ENCODE peak calls at places on chromosomes 6 and 20, in ten cellular contexts. U, Z, Y, O, S, P, W, N, F and Q are unnamed samples.

GRCh38 chr6:25010917-25011625 is 75.3 kb upstream of the RIPOR2 start:
- DNase-seq in U (no peak), Z (no peak), Y (no peak), O (no peak), S (peak), P (peak), W (no peak), N (no peak), F (no peak), Q (no peak)

GRCh38 chr6:38174806-38175495 is 355.4 kb downstream of the ZFAND3 start:
- DNase-seq in U (no peak), Z (no peak), Y (no peak), O (no peak), S (no peak), P (no peak), W (no peak), N (no peak), F (no peak), Q (no peak)

GRCh38 chr6:16712250-16712930 is 48.9 kb downstream of the ATXN1 start:
- DNase-seq in U (peak), Z (no peak), Y (no peak), O (no peak), S (no peak), P (no peak), W (no peak), N (no peak), F (no peak), Q (no peak)

GRCh38 chr6:14881399-14881798 is 364.5 kb upstream of the JARID2 start:
- DNase-seq in U (no peak), Z (no peak), Y (no peak), O (no peak), S (peak), P (peak), W (no peak), N (no peak), F (no peak), Q (no peak)

GRCh38 chr6:108752733-108753392 is 95.4 kb upstream of the ARMC2 start:
- DNase-seq in U (peak), Z (no peak), Y (no peak), O (no peak), S (no peak), P (no peak), W (no peak), N (no peak), F (no peak), Q (no peak)

GRCh38 chr6:139829557-139829956 is 455.1 kb upstream of the CITED2 start:
- DNase-seq in U (no peak), Z (no peak), Y (no peak), O (no peak), S (no peak), P (no peak), W (no peak), N (peak), F (no peak), Q (no peak)

GRCh38 chr20:48619126-48620101 is 208.4 kb downstream of the PREX1 start:
- DNase-seq in U (no peak), Z (no peak), Y (no peak), O (no peak), S (no peak), P (no peak), W (no peak), N (peak), F (no peak), Q (no peak)

GRCh38 chr6:14713008-14713452 is 532.8 kb upstream of the JARID2 start:
- DNase-seq in U (no peak), Z (no peak), Y (no peak), O (no peak), S (peak), P (peak), W (no peak), N (peak), F (no peak), Q (no peak)

GRCh38 chr6:140744648-140745320 is 1370.3 kb upstream of the CITED2 start:
- DNase-seq in U (no peak), Z (no peak), Y (no peak), O (no peak), S (peak), P (peak), W (no peak), N (no peak), F (no peak), Q (no peak)

GRCh38 chr6:129440691-129441090 is 269.3 kb downstream of the ARHGAP18 start:
- DNase-seq in U (no peak), Z (no peak), Y (no peak), O (no peak), S (peak), P (peak), W (peak), N (no peak), F (no peak), Q (no peak)

GRCh38 chr6:90038951-90039653 is 144.8 kb downstream of the GJA10 start:
- DNase-seq in U (no peak), Z (no peak), Y (no peak), O (no peak), S (peak), P (no peak), W (no peak), N (no peak), F (no peak), Q (no peak)

GRCh38 chr20:56350842-56351241 is 7.9 kb upstream of the FAM210B start:
- DNase-seq in U (no peak), Z (no peak), Y (no peak), O (no peak), S (peak), P (no peak), W (no peak), N (no peak), F (no peak), Q (no peak)

GRCh38 chr6:32622545-32623401 is 14.4 kb upstream of the HLA-DQA1 start:
- DNase-seq in U (no peak), Z (no peak), Y (peak), O (peak), S (peak), P (peak), W (peak), N (peak), F (peak), Q (peak)

GRCh38 chr20:37524221-37524700 is 3.2 kb downstream of the NNAT start:
- DNase-seq in U (peak), Z (no peak), Y (no peak), O (no peak), S (no peak), P (no peak), W (no peak), N (no peak), F (no peak), Q (peak)

GRCh38 chr6:22112490-22112889 is 184.3 kb downstream of the PRL start:
- DNase-seq in U (no peak), Z (no peak), Y (no peak), O (no peak), S (peak), P (peak), W (no peak), N (no peak), F (no peak), Q (no peak)

GRCh38 chr6:32181148-32181702 is 2.8 kb downstream of the AGER start:
- DNase-seq in U (no peak), Z (no peak), Y (no peak), O (no peak), S (no peak), P (no peak), W (no peak), N (no peak), F (no peak), Q (no peak)

GRCh38 chr6:147371325-147371724 is 137.2 kb upstream of the SAMD5 start:
- DNase-seq in U (no peak), Z (no peak), Y (no peak), O (no peak), S (no peak), P (no peak), W (no peak), N (no peak), F (no peak), Q (no peak)

GRCh38 chr20:16241911-16242310 is 331.3 kb downstream of the KIF16B start:
- DNase-seq in U (no peak), Z (no peak), Y (no peak), O (no peak), S (no peak), P (peak), W (no peak), N (peak), F (no peak), Q (no peak)
- TF ChIP-seq CTCF in U (no peak), Z (no peak), Y (no peak), O (no peak), S (no peak), P (peak), W (no peak), N (no peak), F (no peak), Q (no peak)

GRCh38 chr6:97064578-97064977 is 140.1 kb downstream of the KLHL32 start:
- DNase-seq in U (no peak), Z (no peak), Y (no peak), O (no peak), S (no peak), P (no peak), W (peak), N (no peak), F (no peak), Q (no peak)

GRCh38 chr6:97069363-97069762 is 144.8 kb downstream of the KLHL32 start:
- DNase-seq in U (no peak), Z (no peak), Y (no peak), O (no peak), S (no peak), P (no peak), W (no peak), N (no peak), F (no peak), Q (no peak)

GRCh38 chr6:97067045-97067444 is 142.5 kb downstream of the KLHL32 start:
- DNase-seq in U (no peak), Z (no peak), Y (no peak), O (no peak), S (no peak), P (no peak), W (no peak), N (no peak), F (no peak), Q (no peak)

GRCh38 chr6:97066056-97066455 is 141.5 kb downstream of the KLHL32 start:
- DNase-seq in U (no peak), Z (no peak), Y (no peak), O (no peak), S (no peak), P (no peak), W (no peak), N (no peak), F (no peak), Q (no peak)

GRCh38 chr6:97068211-97068610 is 143.7 kb downstream of the KLHL32 start:
- DNase-seq in U (no peak), Z (no peak), Y (no peak), O (no peak), S (peak), P (peak), W (peak), N (no peak), F (peak), Q (no peak)
- TF ChIP-seq CTCF in U (no peak), Z (peak), Y (peak), O (peak), S (peak), P (peak), W (peak), N (no peak), F (peak), Q (no peak)

GRCh38 chr6:160768101-160768500 is 66.1 kb downstream of the PLG start:
- DNase-seq in U (no peak), Z (no peak), Y (no peak), O (no peak), S (no peak), P (no peak), W (no peak), N (no peak), F (no peak), Q (no peak)
- TF ChIP-seq CTCF in U (no peak), Z (no peak), Y (no peak), O (no peak), S (no peak), P (no peak), W (no peak), N (no peak), F (no peak), Q (no peak)

GRCh38 chr20:57428611-57429496 is 37.7 kb downstream of the RBM38 start:
- DNase-seq in U (no peak), Z (no peak), Y (no peak), O (no peak), S (no peak), P (no peak), W (no peak), N (no peak), F (no peak), Q (no peak)
- TF ChIP-seq CTCF in U (no peak), Z (no peak), Y (no peak), O (no peak), S (no peak), P (no peak), W (no peak), N (no peak), F (no peak), Q (no peak)

DNA sequence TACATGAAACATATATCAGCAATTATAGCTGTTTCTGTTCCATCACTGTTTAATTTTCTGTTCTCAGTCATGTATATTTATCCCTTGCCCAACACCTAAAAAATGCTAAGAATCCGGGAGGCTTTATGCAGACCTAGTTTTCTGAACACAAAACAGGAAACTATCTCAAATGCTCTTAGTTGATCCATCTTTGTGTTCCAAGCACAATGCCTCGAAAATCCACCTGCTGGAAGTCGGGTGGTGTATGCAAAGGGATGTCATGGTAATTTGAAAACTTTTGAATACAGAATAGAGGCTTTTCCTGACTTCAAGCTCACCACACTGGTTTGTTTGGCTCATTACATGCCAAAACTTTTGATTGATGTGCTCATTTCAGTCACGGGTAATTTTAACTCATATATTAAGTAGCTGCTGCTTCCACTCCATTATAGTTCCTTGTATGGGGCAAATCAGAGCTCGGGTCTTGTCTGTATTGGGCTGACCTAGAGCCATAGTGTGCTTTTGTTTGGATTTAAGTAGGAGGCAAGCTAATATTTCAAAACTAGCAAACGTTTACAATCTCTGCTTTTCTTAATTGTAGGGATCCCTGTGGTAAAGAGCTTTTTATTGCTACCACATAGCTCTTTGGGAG is 646.5 kb upstream of the EPHA7 start:
- DNase-seq in U (no peak), Z (no peak), Y (no peak), O (no peak), S (no peak), P (no peak), W (peak), N (no peak), F (no peak), Q (no peak)
- TF ChIP-seq CTCF in U (no peak), Z (no peak), Y (no peak), O (no peak), S (no peak), P (no peak), W (no peak), N (no peak), F (no peak), Q (no peak)

GRCh38 chr6:35048631-35049083 is 92.5 kb downstream of the TCP11 start:
- DNase-seq in U (peak), Z (peak), Y (no peak), O (no peak), S (peak), P (peak), W (peak), N (peak), F (no peak), Q (no peak)
- TF ChIP-seq CTCF in U (no peak), Z (no peak), Y (peak), O (no peak), S (peak), P (peak), W (peak), N (no peak), F (no peak), Q (no peak)

GRCh38 chr6:3852391-3852790 is 3.2 kb downstream of the FAM50B start:
- DNase-seq in U (no peak), Z (no peak), Y (no peak), O (no peak), S (no peak), P (no peak), W (no peak), N (no peak), F (no peak), Q (no peak)

GRCh38 chr6:3848925-3849605 is at the start of gene FAM50B:
- DNase-seq in U (peak), Z (peak), Y (peak), O (peak), S (peak), P (peak), W (peak), N (peak), F (peak), Q (peak)

GRCh38 chr6:3849681-3850450 is 693 bp downstream of the FAM50B start:
- DNase-seq in U (peak), Z (peak), Y (no peak), O (no peak), S (no peak), P (peak), W (peak), N (peak), F (no peak), Q (no peak)

GRCh38 chr6:3850451-3851203 is 1.5 kb downstream of the FAM50B start:
- DNase-seq in U (no peak), Z (no peak), Y (no peak), O (no peak), S (no peak), P (no peak), W (no peak), N (no peak), F (no peak), Q (no peak)

GRCh38 chr6:3851839-3852238 is 2.7 kb downstream of the FAM50B start:
- DNase-seq in U (no peak), Z (no peak), Y (no peak), O (no peak), S (no peak), P (no peak), W (no peak), N (no peak), F (no peak), Q (no peak)
- TF ChIP-seq CTCF in U (no peak), Z (no peak), Y (no peak), O (no peak), S (no peak), P (no peak), W (no peak), N (no peak), F (no peak), Q (no peak)